ENCODE peak calls at places on chromosomes 3 and 15, in nine cellular contexts. One of them, this sample, is unnamed.

GRCh38 chr15:42665827-42666226 is 71.1 kb downstream of the CDAN1 start:
- DNase-seq in fibroblast of lung: no peak
- DNase-seq in hepatocyte: no peak
- DNase-seq in HepG2: no peak
- DNase-seq in body of pancreas: no peak
- DNase-seq in OCI-LY7: no peak
- DNase-seq in left ventricle myocardium inferior: no peak
- DNase-seq in neural progenitor cell: no peak
- DNase-seq in GM23248: no peak
- DNase-seq in this sample: no peak

GRCh38 chr3:185534511-185534910 is 17.9 kb downstream of the LIPH start:
- DNase-seq in fibroblast of lung: no peak
- DNase-seq in hepatocyte: no peak
- DNase-seq in HepG2: no peak
- DNase-seq in body of pancreas: no peak
- DNase-seq in OCI-LY7: no peak
- DNase-seq in left ventricle myocardium inferior: no peak
- DNase-seq in neural progenitor cell: no peak
- DNase-seq in GM23248: no peak
- DNase-seq in this sample: no peak

GRCh38 chr3:43286886-43287301 is 554 bp downstream of the SNRK start:
- DNase-seq in fibroblast of lung: peak; percentile 20
- DNase-seq in hepatocyte: peak; percentile 75
- DNase-seq in HepG2: no peak
- DNase-seq in body of pancreas: no peak
- DNase-seq in OCI-LY7: no peak
- DNase-seq in left ventricle myocardium inferior: no peak
- DNase-seq in neural progenitor cell: peak; percentile 72
- DNase-seq in GM23248: peak; percentile 78
- DNase-seq in this sample: no peak

GRCh38 chr3:4736284-4736861 is 242.9 kb upstream of the BHLHE40 start:
- DNase-seq in fibroblast of lung: no peak
- DNase-seq in hepatocyte: peak; percentile 64
- DNase-seq in HepG2: no peak
- DNase-seq in body of pancreas: peak; percentile 59
- DNase-seq in OCI-LY7: no peak
- DNase-seq in left ventricle myocardium inferior: no peak
- DNase-seq in neural progenitor cell: no peak
- DNase-seq in GM23248: peak; percentile 50
- DNase-seq in this sample: no peak

GRCh38 chr3:13963137-13963886 is 83.4 kb upstream of the WNT7A start:
- DNase-seq in fibroblast of lung: no peak
- DNase-seq in hepatocyte: no peak
- DNase-seq in HepG2: no peak
- DNase-seq in body of pancreas: no peak
- DNase-seq in OCI-LY7: no peak
- DNase-seq in left ventricle myocardium inferior: no peak
- DNase-seq in neural progenitor cell: no peak
- DNase-seq in GM23248: no peak
- DNase-seq in this sample: no peak

GRCh38 chr15:67784057-67784781 is 41.1 kb upstream of the SKOR1 start:
- DNase-seq in fibroblast of lung: no peak
- DNase-seq in hepatocyte: no peak
- DNase-seq in HepG2: no peak
- DNase-seq in body of pancreas: no peak
- DNase-seq in OCI-LY7: peak; percentile 99
- DNase-seq in left ventricle myocardium inferior: no peak
- DNase-seq in neural progenitor cell: no peak
- DNase-seq in GM23248: no peak
- DNase-seq in this sample: no peak

GRCh38 chr3:27134165-27134796 is 234.9 kb downstream of the NEK10 start:
- DNase-seq in fibroblast of lung: peak; percentile 74
- DNase-seq in hepatocyte: peak; percentile 79
- DNase-seq in HepG2: peak; percentile 66
- DNase-seq in body of pancreas: peak; percentile 56
- DNase-seq in OCI-LY7: peak; percentile 62
- DNase-seq in left ventricle myocardium inferior: peak; percentile 49
- DNase-seq in neural progenitor cell: peak; percentile 78
- DNase-seq in GM23248: peak; percentile 74
- DNase-seq in this sample: peak; percentile 35

GRCh38 chr3:33181229-33181628 is 37.4 kb downstream of the SUSD5 start:
- DNase-seq in fibroblast of lung: no peak
- DNase-seq in hepatocyte: no peak
- DNase-seq in HepG2: peak; percentile 86
- DNase-seq in body of pancreas: no peak
- DNase-seq in OCI-LY7: no peak
- DNase-seq in left ventricle myocardium inferior: no peak
- DNase-seq in neural progenitor cell: no peak
- DNase-seq in GM23248: no peak
- DNase-seq in this sample: no peak

GRCh38 chr3:121735047-121735696 is 14.4 kb downstream of the GOLGB1 start:
- DNase-seq in fibroblast of lung: peak; percentile 23
- DNase-seq in hepatocyte: no peak
- DNase-seq in HepG2: no peak
- DNase-seq in body of pancreas: no peak
- DNase-seq in OCI-LY7: no peak
- DNase-seq in left ventricle myocardium inferior: no peak
- DNase-seq in neural progenitor cell: no peak
- DNase-seq in GM23248: no peak
- DNase-seq in this sample: no peak

GRCh38 chr3:80733522-80734176 is 965.9 kb upstream of the ROBO1 start:
- DNase-seq in fibroblast of lung: peak; percentile 65
- DNase-seq in hepatocyte: peak; percentile 82
- DNase-seq in HepG2: peak; percentile 95
- DNase-seq in body of pancreas: peak; percentile 70
- DNase-seq in OCI-LY7: no peak
- DNase-seq in left ventricle myocardium inferior: no peak
- DNase-seq in neural progenitor cell: no peak
- DNase-seq in GM23248: peak; percentile 42
- DNase-seq in this sample: no peak

GRCh38 chr3:178966299-178967183 is 105.1 kb downstream of the ZMAT3 start:
- DNase-seq in fibroblast of lung: peak; percentile 67
- DNase-seq in hepatocyte: peak; percentile 17
- DNase-seq in HepG2: peak; percentile 3
- DNase-seq in body of pancreas: peak; percentile 54
- DNase-seq in OCI-LY7: peak; percentile 62
- DNase-seq in left ventricle myocardium inferior: peak; percentile 12
- DNase-seq in neural progenitor cell: no peak
- DNase-seq in GM23248: peak; percentile 67
- DNase-seq in this sample: no peak

GRCh38 chr3:176696816-176697215 is 500.5 kb downstream of the TBL1XR1 start:
- DNase-seq in fibroblast of lung: no peak
- DNase-seq in hepatocyte: no peak
- DNase-seq in HepG2: no peak
- DNase-seq in body of pancreas: peak; percentile 33
- DNase-seq in OCI-LY7: no peak
- DNase-seq in left ventricle myocardium inferior: no peak
- DNase-seq in neural progenitor cell: no peak
- DNase-seq in GM23248: no peak
- DNase-seq in this sample: no peak

DNA sequence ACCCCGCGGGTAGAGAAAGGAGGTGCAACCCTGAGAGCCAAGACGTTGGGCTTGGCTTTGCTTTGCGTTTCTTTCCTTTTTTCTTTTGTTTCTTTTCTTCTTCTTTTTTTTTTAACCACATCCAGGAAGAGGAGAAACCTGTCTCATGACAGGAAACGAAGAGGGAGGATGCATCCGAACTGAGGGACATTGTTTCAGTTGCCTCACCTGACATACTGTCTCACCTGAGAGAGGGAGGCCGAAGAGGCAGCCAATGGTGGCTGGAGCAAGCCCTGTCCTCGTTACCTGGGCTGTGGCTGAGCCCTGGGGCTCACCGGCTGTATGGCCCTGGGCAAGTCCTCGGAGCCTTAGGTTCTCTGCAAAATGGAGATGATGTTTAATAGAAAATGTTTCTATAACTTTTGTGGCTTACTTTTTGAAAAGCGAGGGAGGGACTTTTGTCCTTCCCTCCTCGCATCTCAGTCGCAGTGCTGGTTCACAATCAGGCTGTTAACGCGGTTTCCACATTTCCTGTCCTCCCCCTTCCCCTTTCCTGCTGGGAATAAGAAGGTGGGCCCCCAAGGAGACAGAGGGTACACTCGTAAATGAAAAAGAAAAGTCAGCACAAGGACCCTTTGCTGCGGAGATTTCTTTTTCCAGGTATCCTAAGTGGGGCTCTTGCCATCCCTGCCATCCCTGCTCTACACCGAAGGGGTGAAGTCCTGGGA is 29.4 kb downstream of the ARHGAP31 start:
- DNase-seq in fibroblast of lung: no peak
- DNase-seq in hepatocyte: peak; percentile 42
- DNase-seq in HepG2: no peak
- DNase-seq in body of pancreas: peak; percentile 13
- DNase-seq in OCI-LY7: no peak
- DNase-seq in left ventricle myocardium inferior: no peak
- DNase-seq in neural progenitor cell: no peak
- DNase-seq in GM23248: no peak
- DNase-seq in this sample: no peak
- H3K27ac ChIP-seq in fibroblast of lung: peak overlapping the region; percentile 91
- H3K27ac ChIP-seq in hepatocyte: peak overlapping the region; percentile 99
- H3K27ac ChIP-seq in HepG2: no peak overlapping the region
- H3K27ac ChIP-seq in body of pancreas: peak overlapping the region; percentile 89
- H3K27ac ChIP-seq in OCI-LY7: peak overlapping the region; percentile 20
- H3K27ac ChIP-seq in left ventricle myocardium inferior: peak overlapping the region; percentile 93
- H3K27ac ChIP-seq in neural progenitor cell: no peak overlapping the region
- H3K27ac ChIP-seq in GM23248: peak overlapping the region; percentile 83
- H3K27ac ChIP-seq in this sample: peak overlapping the region; percentile 74

DNA sequence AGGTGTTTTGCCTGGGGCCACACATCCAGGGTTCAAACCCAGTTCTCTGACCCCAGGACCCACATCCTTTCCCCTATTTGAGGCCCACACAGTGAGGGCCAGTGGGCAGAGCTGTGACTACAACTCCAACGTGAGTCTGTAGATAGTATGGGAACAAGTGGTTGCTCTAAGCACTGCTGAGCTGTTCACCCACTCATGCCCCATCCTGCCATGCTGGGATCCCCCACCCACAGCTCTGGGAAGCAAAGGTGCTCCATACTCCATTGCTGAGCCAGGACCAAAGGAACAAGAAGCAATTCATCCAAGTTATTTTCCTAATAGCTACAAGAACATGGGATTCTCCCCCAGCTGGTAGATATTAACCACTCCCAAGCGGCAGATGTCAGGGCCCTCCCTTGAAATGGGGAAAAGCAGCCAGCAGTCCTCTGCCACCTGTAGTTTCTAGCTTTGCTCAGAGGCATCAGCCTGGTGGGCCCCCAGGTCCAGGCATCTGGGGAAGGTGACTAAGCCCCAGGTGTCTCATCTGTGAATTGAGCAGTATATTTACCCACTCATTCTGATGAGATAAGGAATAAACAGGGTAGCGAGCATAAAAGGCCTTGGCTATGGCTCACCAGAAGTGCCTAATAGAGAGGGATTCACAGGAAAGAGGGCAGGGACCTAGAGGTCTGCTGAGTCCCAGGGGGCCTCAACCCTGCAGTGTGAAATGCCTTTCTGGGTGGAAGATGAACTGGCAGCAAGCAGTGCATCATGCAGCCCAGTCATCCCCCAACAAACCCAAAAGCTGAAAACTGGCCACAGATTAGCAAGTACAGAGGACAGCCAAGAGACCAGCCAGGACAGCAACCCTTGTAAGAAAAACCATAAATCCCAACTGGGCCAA is 33.4 kb downstream of the POC1A start:
- DNase-seq in fibroblast of lung: no peak
- DNase-seq in hepatocyte: peak; percentile 56
- DNase-seq in HepG2: no peak
- DNase-seq in body of pancreas: no peak
- DNase-seq in OCI-LY7: no peak
- DNase-seq in left ventricle myocardium inferior: no peak
- DNase-seq in neural progenitor cell: no peak
- DNase-seq in GM23248: peak; percentile 42
- DNase-seq in this sample: no peak
- H3K27ac ChIP-seq in fibroblast of lung: no peak overlapping the region
- H3K27ac ChIP-seq in hepatocyte: peak overlapping the region; percentile 57
- H3K27ac ChIP-seq in HepG2: no peak overlapping the region
- H3K27ac ChIP-seq in body of pancreas: no peak overlapping the region
- H3K27ac ChIP-seq in OCI-LY7: peak overlapping the region; percentile 6
- H3K27ac ChIP-seq in left ventricle myocardium inferior: peak overlapping the region; percentile 87
- H3K27ac ChIP-seq in neural progenitor cell: no peak overlapping the region
- H3K27ac ChIP-seq in GM23248: no peak overlapping the region
- H3K27ac ChIP-seq in this sample: peak overlapping the region; percentile 52

DNA sequence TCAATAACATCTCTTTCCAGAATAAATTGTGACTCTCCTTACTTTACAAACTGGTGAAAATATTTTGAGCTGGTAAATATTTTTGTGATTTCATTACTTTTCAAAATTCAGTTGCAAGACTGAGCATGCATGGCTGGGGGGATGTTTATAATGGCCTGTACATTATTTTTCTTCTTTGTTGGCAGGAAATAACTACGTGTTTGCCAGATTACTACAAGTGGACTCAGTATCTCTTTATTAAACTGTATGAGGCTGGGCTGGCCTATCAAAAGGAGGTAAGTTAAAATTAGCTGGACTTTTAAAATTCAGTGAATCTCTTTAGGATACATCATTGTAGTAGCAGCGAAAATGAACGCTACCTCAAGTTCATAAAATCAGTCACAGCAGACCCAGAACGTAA is 58.3 kb downstream of the LARS2 start:
- DNase-seq in fibroblast of lung: no peak
- DNase-seq in hepatocyte: no peak
- DNase-seq in HepG2: no peak
- DNase-seq in body of pancreas: no peak
- DNase-seq in OCI-LY7: no peak
- DNase-seq in left ventricle myocardium inferior: no peak
- DNase-seq in neural progenitor cell: no peak
- DNase-seq in GM23248: no peak
- DNase-seq in this sample: no peak
- H3K27ac ChIP-seq in fibroblast of lung: no peak overlapping the region
- H3K27ac ChIP-seq in hepatocyte: no peak overlapping the region
- H3K27ac ChIP-seq in HepG2: no peak overlapping the region
- H3K27ac ChIP-seq in body of pancreas: no peak overlapping the region
- H3K27ac ChIP-seq in OCI-LY7: no peak overlapping the region
- H3K27ac ChIP-seq in left ventricle myocardium inferior: no peak overlapping the region
- H3K27ac ChIP-seq in neural progenitor cell: no peak overlapping the region
- H3K27ac ChIP-seq in GM23248: no peak overlapping the region
- H3K27ac ChIP-seq in this sample: no peak overlapping the region

DNA sequence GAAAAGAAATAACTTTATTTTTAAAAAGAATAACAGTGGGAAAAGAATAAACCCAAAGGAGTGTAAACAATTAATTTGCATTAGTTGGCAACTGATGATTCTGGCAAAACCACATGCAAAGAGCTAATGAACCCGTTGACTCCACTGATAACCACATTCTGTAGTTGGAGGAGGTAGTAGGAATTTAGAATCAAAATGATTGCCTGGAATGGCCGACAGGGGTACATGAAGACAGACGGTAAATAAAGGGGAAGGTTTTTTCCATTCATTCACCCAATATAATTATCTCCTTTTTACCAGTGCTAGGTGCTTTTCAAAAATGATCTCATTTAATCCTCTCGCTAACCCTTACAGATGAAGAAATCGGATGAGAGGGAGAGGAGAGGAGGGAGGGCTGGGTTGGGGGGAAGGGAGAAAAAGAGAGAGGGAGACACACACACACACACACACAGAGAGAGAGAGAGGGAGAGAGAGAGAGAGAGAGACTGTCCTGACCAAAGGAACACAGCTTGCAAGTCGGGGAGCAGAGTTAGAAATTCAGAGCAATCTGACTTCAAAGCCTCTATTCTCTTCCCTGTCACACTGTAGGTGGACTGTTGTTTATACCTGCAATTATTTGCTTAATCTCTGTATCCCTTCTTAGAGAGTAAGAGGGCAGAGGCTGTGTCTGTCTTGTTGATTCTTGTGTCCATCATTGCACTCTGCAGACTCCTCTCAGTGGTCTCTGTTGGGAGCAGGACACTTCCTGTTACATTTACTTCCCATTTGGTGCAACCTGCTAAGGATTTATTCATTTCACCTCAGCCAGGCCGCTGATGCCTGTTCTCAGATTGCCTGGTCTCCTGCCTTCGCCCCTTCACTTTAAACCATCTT is 18.7 kb upstream of the PAQR9 start:
- DNase-seq in fibroblast of lung: no peak
- DNase-seq in hepatocyte: no peak
- DNase-seq in HepG2: no peak
- DNase-seq in body of pancreas: no peak
- DNase-seq in OCI-LY7: no peak
- DNase-seq in left ventricle myocardium inferior: no peak
- DNase-seq in neural progenitor cell: peak; percentile 11
- DNase-seq in GM23248: no peak
- DNase-seq in this sample: no peak
- H3K27ac ChIP-seq in fibroblast of lung: no peak overlapping the region
- H3K27ac ChIP-seq in hepatocyte: no peak overlapping the region
- H3K27ac ChIP-seq in HepG2: peak overlapping the region; percentile 9
- H3K27ac ChIP-seq in body of pancreas: no peak overlapping the region
- H3K27ac ChIP-seq in OCI-LY7: no peak overlapping the region
- H3K27ac ChIP-seq in left ventricle myocardium inferior: no peak overlapping the region
- H3K27ac ChIP-seq in neural progenitor cell: no peak overlapping the region
- H3K27ac ChIP-seq in GM23248: no peak overlapping the region
- H3K27ac ChIP-seq in this sample: no peak overlapping the region